ENCODE peak calls at places on chromosomes 2 and 18, in five cellular contexts. P, L, Z, W and Y are unnamed samples.
A peak's percentile ranks its signal among the peaks of the same experiment; 100 is the strongest.

GRCh38 chr2:208033701-208034502 is 8.6 kb upstream of the PLEKHM3 start:
- DNase-seq in P (no peak), L (no peak), Z (peak; percentile 97), W (peak; percentile 51), Y (peak; percentile 39)

GRCh38 chr2:65483763-65484162 is 51.4 kb upstream of the SPRED2 start:
- DNase-seq in P (no peak), L (no peak), Z (peak; percentile 29), W (no peak), Y (no peak)

GRCh38 chr18:54877076-54877475 is 48.8 kb downstream of the RAB27B start:
- DNase-seq in P (no peak), L (no peak), Z (no peak), W (no peak), Y (no peak)

GRCh38 chr18:59556265-59556664 is 141.0 kb downstream of the CCBE1 start:
- DNase-seq in P (no peak), L (peak; percentile 52), Z (no peak), W (no peak), Y (no peak)

GRCh38 chr2:101153077-101153707 is 2.0 kb upstream of the TBC1D8 start:
- DNase-seq in P (no peak), L (no peak), Z (no peak), W (no peak), Y (no peak)

GRCh38 chr2:100193334-100193733 is 50.9 kb upstream of the AFF3 start:
- DNase-seq in P (no peak), L (no peak), Z (no peak), W (no peak), Y (no peak)

GRCh38 chr2:8151888-8152287 is 530.0 kb upstream of the ID2 start:
- DNase-seq in P (no peak), L (no peak), Z (no peak), W (no peak), Y (no peak)

GRCh38 chr2:41602351-41602750 is 445.5 kb upstream of the PKDCC start:
- DNase-seq in P (no peak), L (no peak), Z (no peak), W (no peak), Y (no peak)

GRCh38 chr2:108377815-108378630 is at the start of gene SULT1C4:
- DNase-seq in P (no peak), L (peak; percentile 70), Z (peak; percentile 63), W (peak; percentile 29), Y (peak; percentile 66)

GRCh38 chr2:174878537-174879147 is 114.4 kb upstream of the CHRNA1 start:
- DNase-seq in P (no peak), L (peak; percentile 45), Z (no peak), W (no peak), Y (peak; percentile 12)

GRCh38 chr2:76850969-76851368 is 671.2 kb downstream of the LRRTM4 start:
- DNase-seq in P (no peak), L (no peak), Z (no peak), W (no peak), Y (no peak)

GRCh38 chr2:112754562-112754961 is 9.8 kb downstream of the CKAP2L start:
- DNase-seq in P (no peak), L (no peak), Z (no peak), W (no peak), Y (no peak)

GRCh38 chr2:237201461-237202287 is 116.0 kb downstream of the COPS8 start:
- DNase-seq in P (peak; percentile 25), L (no peak), Z (peak; percentile 55), W (peak; percentile 77), Y (no peak)

GRCh38 chr2:190578158-190579057 is 43.9 kb upstream of the NEMP2 start:
- DNase-seq in P (no peak), L (no peak), Z (peak; percentile 66), W (peak; percentile 50), Y (no peak)

GRCh38 chr2:113200736-113201490 is 27.1 kb downstream of the PSD4 start:
- DNase-seq in P (no peak), L (no peak), Z (no peak), W (no peak), Y (no peak)

GRCh38 chr2:10289891-10290290 is 12.8 kb upstream of the HPCAL1 start:
- DNase-seq in P (no peak), L (no peak), Z (no peak), W (no peak), Y (no peak)

GRCh38 chr2:109258376-109258775 is 129.4 kb downstream of the SH3RF3 start:
- DNase-seq in P (no peak), L (no peak), Z (no peak), W (no peak), Y (no peak)

GRCh38 chr2:223613017-223613950 is 11.1 kb upstream of the SCG2 start:
- DNase-seq in P (no peak), L (peak; percentile 69), Z (peak; percentile 45), W (peak; percentile 65), Y (peak; percentile 73)

GRCh38 chr18:48913201-48913600 is 37.6 kb downstream of the SMAD7 start:
- DNase-seq in P (no peak), L (no peak), Z (no peak), W (no peak), Y (no peak)

GRCh38 chr2:224954980-224955379 is 87.3 kb downstream of the DOCK10 start:
- DNase-seq in P (no peak), L (no peak), Z (no peak), W (no peak), Y (no peak)

GRCh38 chr2:224951723-224952481 is 90.4 kb downstream of the DOCK10 start:
- DNase-seq in P (no peak), L (no peak), Z (no peak), W (no peak), Y (no peak)

GRCh38 chr2:224948859-224949258 is 93.4 kb downstream of the DOCK10 start:
- DNase-seq in P (no peak), L (no peak), Z (no peak), W (no peak), Y (no peak)

GRCh38 chr2:224956706-224957105 is 85.6 kb downstream of the DOCK10 start:
- DNase-seq in P (no peak), L (no peak), Z (no peak), W (no peak), Y (no peak)

GRCh38 chr2:224952942-224953657 is 89.2 kb downstream of the DOCK10 start:
- DNase-seq in P (no peak), L (no peak), Z (no peak), W (no peak), Y (no peak)
- TF ChIP-seq FOXM1 in P (no peak), L (no peak), Z (no peak), W (no peak), Y (no peak)

GRCh38 chr18:72409923-72410322 is 134.2 kb downstream of the CBLN2 start:
- DNase-seq in P (no peak), L (no peak), Z (no peak), W (no peak), Y (no peak)

GRCh38 chr18:72407048-72407447 is 137.1 kb downstream of the CBLN2 start:
- DNase-seq in P (no peak), L (no peak), Z (no peak), W (no peak), Y (no peak)

GRCh38 chr18:72410399-72410798 is 133.7 kb downstream of the CBLN2 start:
- DNase-seq in P (no peak), L (no peak), Z (no peak), W (no peak), Y (no peak)
- TF ChIP-seq FOXM1 in P (no peak), L (no peak), Z (no peak), W (no peak), Y (no peak)

GRCh38 chr2:2112416-2113131 is 218.5 kb downstream of the MYT1L start:
- DNase-seq in P (no peak), L (peak; percentile 95), Z (no peak), W (no peak), Y (no peak)
- TF ChIP-seq FOXM1 in P (no peak), L (no peak), Z (no peak), W (no peak), Y (no peak)

GRCh38 chr2:14907014-14907612 is 274.6 kb downstream of the LRATD1 start:
- DNase-seq in P (no peak), L (no peak), Z (peak; percentile 13), W (peak; percentile 10), Y (peak; percentile 19)
- TF ChIP-seq FOXM1 in P (no peak), L (no peak), Z (no peak), W (no peak), Y (no peak)

DNA sequence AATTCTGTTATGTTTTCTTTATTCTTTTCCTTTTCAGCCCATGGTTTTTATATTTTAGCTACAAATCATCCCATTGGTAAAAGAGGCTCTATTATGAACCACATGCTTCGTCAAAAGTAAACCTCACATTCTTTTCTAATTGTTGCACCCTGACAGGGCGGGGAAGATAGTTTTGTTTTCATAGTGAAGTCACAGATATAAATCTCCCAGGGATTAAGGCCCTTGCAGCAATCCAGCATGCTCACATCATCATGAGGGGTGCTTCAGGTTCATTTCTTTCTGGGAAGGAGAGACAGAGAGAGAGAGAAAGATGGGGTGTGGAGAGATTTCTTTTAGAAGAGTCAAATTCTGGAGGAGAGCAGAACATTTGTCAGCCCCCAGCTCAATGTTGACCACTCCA is 124.5 kb upstream of the CDC42EP3 start:
- DNase-seq in P (no peak), L (no peak), Z (no peak), W (no peak), Y (peak; percentile 20)
- TF ChIP-seq FOXM1 in P (no peak), L (no peak), Z (no peak), W (no peak), Y (no peak)

GRCh38 chr18:80167331-80167730 is 58.3 kb downstream of the ADNP2 start:
- DNase-seq in P (no peak), L (no peak), Z (no peak), W (no peak), Y (no peak)
- TF ChIP-seq FOXM1 in P (no peak), L (no peak), Z (no peak), W (no peak), Y (no peak)